ENCODE peak calls at places on chromosome 10, in five cellular contexts. M, T, K, F and G are unnamed samples.
A peak's percentile ranks its signal among the peaks of the same experiment; 100 is the strongest.

GRCh38 chr10:71966046-71967004 is 2.1 kb downstream of the CHST3 start:
- DNase-seq in M (peak; percentile 70), T (peak; percentile 92), K (peak; percentile 66), F (no peak), G (no peak)

GRCh38 chr10:30040597-30040996 is 18.8 kb downstream of the JCAD start:
- DNase-seq in M (no peak), T (no peak), K (no peak), F (no peak), G (no peak)

GRCh38 chr10:91188889-91189288 is 31.6 kb upstream of the PCGF5 start:
- DNase-seq in M (no peak), T (no peak), K (no peak), F (no peak), G (no peak)

GRCh38 chr10:13681095-13681494 is 94.3 kb downstream of the PRPF18 start:
- DNase-seq in M (no peak), T (no peak), K (no peak), F (no peak), G (no peak)

GRCh38 chr10:47040681-47041080 is 129.5 kb downstream of the PTPN20 start:
- DNase-seq in M (no peak), T (no peak), K (no peak), F (no peak), G (no peak)

GRCh38 chr10:124389613-124390361 is 28.9 kb downstream of the OAT start:
- DNase-seq in M (no peak), T (no peak), K (no peak), F (no peak), G (no peak)

GRCh38 chr10:74113546-74113945 is 37.1 kb downstream of the AP3M1 start:
- DNase-seq in M (peak; percentile 25), T (peak; percentile 62), K (peak; percentile 55), F (no peak), G (no peak)

GRCh38 chr10:131820626-131821025 is 80.2 kb upstream of the PPP2R2D start:
- DNase-seq in M (no peak), T (no peak), K (no peak), F (no peak), G (no peak)

GRCh38 chr10:95273393-95274312 is 17.1 kb downstream of the PDLIM1 start:
- DNase-seq in M (peak; percentile 94), T (peak; percentile 90), K (peak; percentile 82), F (no peak), G (no peak)

GRCh38 chr10:72742797-72743196 is 50.9 kb downstream of the MCU start:
- DNase-seq in M (no peak), T (no peak), K (no peak), F (no peak), G (no peak)

GRCh38 chr10:103929396-103929921 is 11.5 kb upstream of the STN1 start:
- DNase-seq in M (no peak), T (no peak), K (no peak), F (no peak), G (no peak)

GRCh38 chr10:124152139-124152780 is 58.9 kb upstream of the CHST15 start:
- DNase-seq in M (peak; percentile 65), T (peak; percentile 86), K (peak; percentile 93), F (no peak), G (no peak)

GRCh38 chr10:94192974-94193373 is 169.8 kb downstream of the NOC3L start:
- DNase-seq in M (peak; percentile 16), T (no peak), K (no peak), F (no peak), G (no peak)

GRCh38 chr10:131177431-131178327 is 133.8 kb downstream of the TCERG1L start:
- DNase-seq in M (no peak), T (no peak), K (no peak), F (no peak), G (no peak)

GRCh38 chr10:93058139-93058538 is 2.5 kb upstream of the CYP26C1 start:
- DNase-seq in M (no peak), T (no peak), K (no peak), F (no peak), G (no peak)

GRCh38 chr10:110636932-110637557 is 7.1 kb upstream of the RBM20 start:
- DNase-seq in M (no peak), T (no peak), K (no peak), F (no peak), G (no peak)

GRCh38 chr10:7230036-7230435 is 180.8 kb downstream of the SFMBT2 start:
- DNase-seq in M (no peak), T (no peak), K (no peak), F (no peak), G (no peak)